ENCODE peak calls at places on chromosomes 2 and 18, in five cellular contexts. S is adrenal gland; F is effector memory CD4-positive, alpha-beta T cell; Y is heart right ventricle; R is neuronal stem cell. X is an unnamed sample. For H3K9me3, the result is how much of the 10 kb centered on the place peaks cover.

GRCh38 chr2:27211241-27211942 is 449 bp upstream of the ATRAID start:
- DNase-seq in R (no peak), F (no peak), Y (no peak), S (no peak), X (no peak)

GRCh38 chr18:48787523-48788151 is 163.1 kb downstream of the SMAD7 start:
- DNase-seq in R (no peak), F (no peak), S (no peak), Y (no peak), X (no peak)

GRCh38 chr2:201466050-201466660 is 14.6 kb downstream of the STRADB start:
- DNase-seq in Y (no peak), S (no peak), F (no peak), R (no peak), X (no peak)

GRCh38 chr2:33380001-33380609 is 96.3 kb upstream of the RASGRP3 start:
- DNase-seq in S (no peak), F (no peak), R (no peak), Y (no peak), X (no peak)

GRCh38 chr2:9050122-9050809 is 46.8 kb upstream of the MBOAT2 start:
- DNase-seq in F (no peak), Y (no peak), R (no peak), S (no peak), X (no peak)

GRCh38 chr2:173101687-173102086 is 26.0 kb downstream of the MAP3K20 start:
- DNase-seq in F (no peak), S (no peak), R (no peak), Y (no peak), X (no peak)

GRCh38 chr2:45984366-45984765 is 312.8 kb upstream of the EPAS1 start:
- DNase-seq in Y (no peak), R (no peak), F (no peak), S (no peak), X (no peak)

GRCh38 chr2:136143603-136144451 is 25.9 kb upstream of the CXCR4 start:
- DNase-seq in R (no peak), S (no peak), F (no peak), Y (no peak), X (no peak)

GRCh38 chr2:65456074-65456473 is 23.7 kb upstream of the SPRED2 start:
- DNase-seq in F (no peak), Y (no peak), R (no peak), S (no peak), X (no peak)

GRCh38 chr2:240256704-240257637 is 116.5 kb upstream of the OTOS start:
- DNase-seq in S (no peak), R (no peak), F (no peak), Y (no peak), X (no peak)

GRCh38 chr2:46674451-46674850 is 195.1 kb downstream of the TMEM247 start:
- DNase-seq in Y (no peak), R (no peak), F (no peak), S (no peak), X (no peak)

GRCh38 chr2:174198846-174199564 is 49.3 kb downstream of the OLA1 start:
- DNase-seq in Y (no peak), F (no peak), R (no peak), S (no peak), X (no peak)

GRCh38 chr2:223852281-223852795 is 15.0 kb upstream of the AP1S3 start:
- DNase-seq in R (no peak), S (no peak), Y (no peak), F (no peak), X (no peak)

GRCh38 chr18:63178526-63178880 is 141.1 kb downstream of the BCL2 start:
- DNase-seq in F (no peak), R (no peak), S (no peak), Y (peak), X (no peak)

GRCh38 chr2:9975328-9975727 is 23.8 kb downstream of the GRHL1 start:
- DNase-seq in R (no peak), Y (no peak), F (no peak), S (no peak), X (no peak)

GRCh38 chr2:241357531-241357930 is 1.4 kb downstream of the FARP2 start:
- DNase-seq in Y (no peak), R (no peak), S (no peak), F (no peak), X (no peak)

GRCh38 chr2:47422016-47422415 is 19.1 kb downstream of the MSH2 start:
- DNase-seq in F (no peak), S (no peak), Y (no peak), R (no peak), X (no peak)

GRCh38 chr2:73714091-73714490 is 23.1 kb downstream of the TPRKB start:
- DNase-seq in S (no peak), R (no peak), Y (no peak), F (no peak), X (no peak)

GRCh38 chr2:64522843-64523428 is 1.2 kb upstream of the AFTPH start:
- DNase-seq in S (peak), R (peak), Y (peak), F (peak), X (peak)

GRCh38 chr2:88755836-88756235 is 64.4 kb downstream of the RPIA start:
- DNase-seq in S (no peak), F (no peak), Y (no peak), R (no peak), X (no peak)

GRCh38 chr2:134416018-134416417 is 162.1 kb downstream of the MGAT5 start:
- DNase-seq in Y (no peak), S (no peak), F (no peak), R (no peak), X (no peak)

GRCh38 chr18:77068321-77068841 is 64.2 kb downstream of the MBP start:
- DNase-seq in Y (no peak), R (no peak), S (no peak), F (peak), X (peak)

GRCh38 chr2:231169475-231169874 is 29.0 kb upstream of the ARMC9 start:
- DNase-seq in R (no peak), Y (no peak), F (no peak), S (no peak), X (no peak)

GRCh38 chr2:201680743-201681142 is 17.7 kb downstream of the MPP4 start:
- DNase-seq in S (no peak), R (peak), F (no peak), Y (no peak), X (no peak)

GRCh38 chr2:64263315-64263714 is 119.1 kb upstream of the PELI1 start:
- DNase-seq in Y (no peak), F (no peak), S (no peak), R (no peak), X (no peak)

GRCh38 chr2:226333388-226333787 is 466.2 kb downstream of the IRS1 start:
- DNase-seq in R (no peak), S (no peak), Y (no peak), F (no peak), X (no peak)

GRCh38 chr2:55869637-55870325 is 53.8 kb downstream of the EFEMP1 start:
- DNase-seq in S (no peak), R (no peak), F (no peak), Y (no peak), X (no peak)

GRCh38 chr2:89767581-89768435 is 1076.3 kb downstream of the RPIA start:
- DNase-seq in F (no peak), Y (peak), R (no peak), S (peak), X (no peak)

GRCh38 chr2:239690651-239691631 is 290.1 kb upstream of the HDAC4 start:
- DNase-seq in R (no peak), S (no peak), Y (no peak), F (no peak), X (no peak)

GRCh38 chr2:202589582-202589949 is 45.2 kb upstream of the FAM117B start:
- DNase-seq in Y (no peak), R (no peak), S (no peak), F (no peak), X (no peak)

GRCh38 chr2:30505500-30506180 is 58.6 kb downstream of the LCLAT1 start:
- DNase-seq in R (no peak), F (no peak), S (no peak), Y (no peak), X (no peak)

GRCh38 chr2:30500699-30501098 is 53.7 kb downstream of the LCLAT1 start:
- DNase-seq in R (no peak), S (no peak), Y (no peak), F (no peak), X (no peak)

GRCh38 chr2:30503692-30504076 is 56.6 kb downstream of the LCLAT1 start:
- DNase-seq in F (no peak), Y (no peak), R (no peak), S (no peak), X (no peak)

GRCh38 chr2:30502310-30502709 is 55.3 kb downstream of the LCLAT1 start:
- DNase-seq in Y (no peak), S (no peak), F (no peak), R (no peak), X (no peak)

GRCh38 chr2:30503007-30503691 is 56.1 kb downstream of the LCLAT1 start:
- DNase-seq in R (no peak), Y (no peak), S (no peak), F (no peak), X (no peak)
- H3K9me3 ChIP-seq in R (under half), Y (under half), S (under half), F (under half), X (under half)

GRCh38 chr18:71250191-71250590 is 961.3 kb downstream of the SOCS6 start:
- DNase-seq in S (no peak), F (no peak), Y (no peak), R (no peak), X (no peak)
- H3K9me3 ChIP-seq in S (under half), F (under half), Y (under half), R (under half), X (under half)

DNA sequence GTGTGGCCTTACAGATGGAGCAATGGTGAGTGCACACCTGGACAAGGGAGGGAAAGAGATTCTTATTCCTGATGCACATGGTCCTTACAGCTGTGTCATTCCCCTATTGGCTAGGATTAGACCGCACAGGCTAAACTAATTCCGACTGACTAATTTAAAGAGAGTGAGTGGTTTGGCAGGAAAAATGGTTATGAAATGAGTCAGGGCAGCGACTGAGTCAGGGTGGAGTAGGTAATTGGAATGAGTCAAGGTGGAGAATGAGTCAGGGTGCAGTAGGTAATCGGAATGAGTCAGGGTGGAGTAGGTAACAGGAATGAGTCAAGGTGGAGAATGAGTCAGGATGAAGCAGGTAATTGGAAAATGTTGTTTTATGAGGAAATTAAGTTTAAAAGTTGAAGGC is 1353.7 kb upstream of the LRRTM1 start:
- DNase-seq in S (no peak), R (no peak), Y (no peak), F (no peak), X (no peak)
- H3K9me3 ChIP-seq in S (under half), R (under half), Y (under half), F (under half), X (under half)

DNA sequence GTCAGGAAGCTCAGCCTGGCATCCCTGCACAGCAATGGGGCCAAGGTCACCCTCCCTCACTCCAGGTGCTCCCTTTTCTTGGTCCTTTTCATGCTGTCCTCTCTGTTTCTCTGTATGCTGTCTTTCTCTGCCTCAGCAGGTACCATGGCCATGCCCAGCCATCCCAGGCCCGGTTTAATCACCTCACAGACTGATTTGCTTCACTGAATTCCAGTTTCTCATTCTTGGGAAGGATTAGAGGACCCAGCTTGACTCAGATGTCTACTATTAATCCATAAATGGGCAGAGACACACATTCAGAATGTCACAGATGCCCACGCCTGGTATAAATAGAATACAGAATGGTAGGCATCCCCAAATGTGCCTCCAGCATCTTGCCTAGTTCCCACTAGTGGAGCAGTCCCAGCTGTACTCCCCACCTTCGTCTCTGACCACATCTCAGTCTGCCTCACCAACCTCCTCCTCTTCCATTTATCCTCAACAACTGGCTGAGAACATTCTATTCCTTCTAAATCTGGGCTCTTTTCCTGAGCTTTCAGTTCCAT is 14.2 kb upstream of the L3MBTL4 start:
- DNase-seq in F (no peak), R (no peak), Y (no peak), S (no peak), X (no peak)
- H3K9me3 ChIP-seq in F (under half), R (under half), Y (under half), S (under half), X (under half)

GRCh38 chr2:3289971-3290370 is 87.6 kb downstream of the EIPR1 start:
- DNase-seq in F (no peak), R (no peak), Y (no peak), S (no peak), X (no peak)

GRCh38 chr2:3290655-3291054 is 87.0 kb downstream of the EIPR1 start:
- DNase-seq in R (no peak), S (peak), F (no peak), Y (no peak), X (no peak)

GRCh38 chr2:3288455-3289163 is 89.0 kb downstream of the EIPR1 start:
- DNase-seq in F (no peak), S (no peak), Y (no peak), R (no peak), X (no peak)

GRCh38 chr2:3289164-3289515 is 88.5 kb downstream of the EIPR1 start:
- DNase-seq in R (no peak), S (no peak), F (no peak), Y (no peak), X (no peak)

DNA sequence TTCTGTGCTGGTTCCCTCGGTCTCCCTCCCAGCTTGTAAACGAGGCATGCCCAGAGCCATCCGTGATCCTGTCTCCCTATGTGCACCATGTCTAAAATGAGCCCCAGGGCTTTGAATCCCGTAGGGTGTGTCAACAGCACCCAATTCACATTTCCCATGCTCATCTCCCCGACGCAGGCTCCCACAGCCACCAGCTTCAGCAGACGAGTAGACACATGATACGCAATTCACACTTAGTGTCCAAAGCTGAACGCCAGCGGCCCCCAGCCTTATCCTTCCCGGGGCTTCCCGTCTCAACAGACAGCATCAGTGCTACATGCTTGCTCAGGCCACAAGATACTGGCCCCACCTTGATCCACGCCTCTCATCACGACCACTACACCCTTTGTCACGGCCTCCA is 88.1 kb downstream of the EIPR1 start:
- DNase-seq in Y (no peak), R (no peak), S (no peak), F (no peak), X (no peak)
- H3K9me3 ChIP-seq in Y (under half), R (under half), S (under half), F (under half), X (under half)

GRCh38 chr2:1967242-1968210 is 223.2 kb upstream of the PXDN start:
- DNase-seq in F (no peak), Y (no peak), S (no peak), R (no peak), X (no peak)
- H3K9me3 ChIP-seq in F (under half), Y (under half), S (under half), R (under half), X (under half)

DNA sequence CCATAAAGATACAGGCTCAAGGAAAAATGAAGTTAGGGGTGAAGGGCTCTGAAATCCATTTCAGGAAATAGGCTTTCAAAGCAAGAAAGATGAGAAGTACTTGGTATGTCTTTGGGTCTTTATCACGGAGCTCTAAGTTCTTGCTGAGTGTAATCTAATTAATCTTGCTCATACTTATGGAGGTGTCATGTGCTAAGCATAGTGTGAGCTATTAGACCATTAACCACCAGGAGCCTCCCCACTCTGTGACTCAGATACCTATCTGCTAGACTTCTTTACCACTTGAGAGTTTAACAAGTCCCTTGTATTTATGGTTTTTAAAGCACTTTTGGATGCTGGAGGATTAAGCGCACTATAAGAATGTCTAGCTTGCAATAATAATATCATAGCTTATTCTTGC is 678.7 kb downstream of the EPHA4 start:
- DNase-seq in F (no peak), S (no peak), Y (no peak), R (no peak), X (no peak)
- H3K9me3 ChIP-seq in F (under half), S (under half), Y (under half), R (under half), X (under half)

GRCh38 chr2:125227843-125228392 is 1202.8 kb downstream of the CNTNAP5 start:
- DNase-seq in R (no peak), F (no peak), Y (no peak), S (no peak), X (no peak)
- H3K9me3 ChIP-seq in R (under half), F (under half), Y (under half), S (under half), X (under half)

DNA sequence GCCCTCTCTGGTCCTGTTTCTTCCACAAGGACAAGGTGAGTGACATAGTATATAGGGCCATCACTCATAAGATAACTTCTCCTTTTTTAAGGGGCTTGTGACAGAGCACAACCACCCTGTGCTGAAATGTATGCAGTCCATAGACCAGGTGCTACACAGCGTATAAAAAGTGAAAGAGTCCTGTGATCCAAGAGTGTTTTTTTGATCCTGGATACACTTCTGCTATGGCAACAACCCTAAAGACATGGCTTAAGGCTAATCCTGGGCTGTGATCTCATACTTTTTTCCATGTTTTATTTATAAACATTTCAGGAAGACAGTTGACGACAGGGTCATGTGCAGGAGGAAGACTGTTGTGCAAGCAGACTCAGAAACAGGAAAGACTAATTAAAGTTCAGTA is 400.5 kb upstream of the TCF4 start:
- DNase-seq in S (no peak), R (no peak), F (no peak), Y (no peak), X (no peak)
- H3K9me3 ChIP-seq in S (under half), R (under half), F (under half), Y (under half), X (under half)